ENCODE peak calls at places on chromosomes 13 and 19, in six cellular contexts. O, N, E, C, K and T are unnamed samples.

GRCh38 chr13:93118081-93118615 is 108.5 kb upstream of the GPC6 start:
- DNase-seq in K (no peak), N (no peak), E (no peak), C (no peak), O (no peak), T (no peak)

GRCh38 chr13:60745343-60745742 is 348.3 kb downstream of the TDRD3 start:
- DNase-seq in C (no peak), E (no peak), O (no peak), K (no peak), N (no peak), T (no peak)

GRCh38 chr19:14563989-14564650 is 7.7 kb downstream of the NDUFB7 start:
- DNase-seq in N (peak; percentile 65), O (no peak), K (no peak), E (peak; percentile 90), C (peak; percentile 89), T (peak; percentile 82)

GRCh38 chr19:55546822-55547614 is 1.7 kb upstream of the SBK3 start:
- DNase-seq in C (no peak), K (no peak), E (peak; percentile 80), N (no peak), O (peak; percentile 35), T (no peak)

GRCh38 chr13:107251321-107251720 is 683.4 kb upstream of the ARGLU1 start:
- DNase-seq in E (no peak), O (no peak), N (no peak), K (no peak), C (no peak), T (no peak)

GRCh38 chr19:46015080-46015960 is 7.5 kb downstream of the PGLYRP1 start:
- DNase-seq in N (peak; percentile 49), O (no peak), K (no peak), E (no peak), C (peak; percentile 93), T (peak; percentile 62)

GRCh38 chr19:46924874-46925547 is 64.2 kb downstream of the ARHGAP35 start:
- DNase-seq in N (peak; percentile 34), O (no peak), E (peak; percentile 76), K (no peak), C (no peak), T (peak; percentile 30)

GRCh38 chr13:109744512-109745051 is 41.8 kb downstream of the IRS2 start:
- DNase-seq in N (no peak), C (no peak), K (no peak), O (no peak), E (peak; percentile 51), T (no peak)

GRCh38 chr19:38049105-38049649 is 142.2 kb downstream of the SIPA1L3 start:
- DNase-seq in E (no peak), O (no peak), K (peak; percentile 93), N (peak; percentile 47), C (no peak), T (peak; percentile 51)

GRCh38 chr19:21082011-21082975 is at the start of gene ZNF714:
- DNase-seq in N (peak; percentile 39), C (peak; percentile 86), K (peak; percentile 79), O (peak; percentile 97), E (peak; percentile 97), T (peak; percentile 66)

GRCh38 chr13:45658586-45659235 is 43.2 kb upstream of the ERICH6B start:
- DNase-seq in C (no peak), K (no peak), O (no peak), N (no peak), E (no peak), T (no peak)

GRCh38 chr19:13055213-13056051 is 47.2 kb downstream of the LYL1 start:
- DNase-seq in E (no peak), O (no peak), K (no peak), C (peak; percentile 80), N (no peak), T (no peak)

GRCh38 chr19:40006273-40006691 is 9.4 kb downstream of the ZNF546 start:
- DNase-seq in E (peak; percentile 86), O (no peak), K (no peak), N (no peak), C (no peak), T (no peak)

GRCh38 chr13:72643339-72643989 is 84.0 kb downstream of the MZT1 start:
- DNase-seq in K (no peak), O (peak; percentile 41), C (peak; percentile 63), N (peak; percentile 2), E (peak; percentile 40), T (peak; percentile 2)

GRCh38 chr19:6269101-6269886 is 10.5 kb downstream of the MLLT1 start:
- DNase-seq in E (no peak), K (no peak), N (no peak), C (no peak), O (no peak), T (no peak)

GRCh38 chr13:57665471-57665870 is 33.9 kb downstream of the PCDH17 start:
- DNase-seq in E (no peak), N (no peak), O (no peak), K (no peak), C (no peak), T (no peak)

GRCh38 chr19:6108721-6109633 is 1.3 kb downstream of the RFX2 start:
- DNase-seq in E (peak; percentile 73), O (no peak), N (no peak), C (peak; percentile 54), K (no peak), T (no peak)

GRCh38 chr19:5432687-5433086 is 22.5 kb upstream of the ZNRF4 start:
- DNase-seq in N (no peak), E (no peak), K (no peak), C (no peak), O (no peak), T (no peak)

GRCh38 chr13:98346904-98347636 is 170.0 kb upstream of the RNF113B start:
- DNase-seq in N (no peak), K (no peak), E (no peak), O (no peak), C (no peak), T (no peak)

GRCh38 chr13:19587635-19588300 is 26.4 kb upstream of the TPTE2 start:
- DNase-seq in C (no peak), E (peak; percentile 47), K (no peak), O (peak; percentile 70), N (no peak), T (no peak)

GRCh38 chr19:38730731-38731589 is 13.3 kb downstream of the CAPN12 start:
- DNase-seq in E (no peak), C (no peak), K (no peak), N (no peak), O (no peak), T (no peak)

GRCh38 chr13:97321101-97321500 is 99.0 kb downstream of the MBNL2 start:
- DNase-seq in C (no peak), E (peak; percentile 16), K (no peak), N (no peak), O (no peak), T (no peak)

GRCh38 chr13:94233831-94234230 is 245.7 kb downstream of the DCT start:
- DNase-seq in N (no peak), O (no peak), K (no peak), E (no peak), C (no peak), T (no peak)

GRCh38 chr13:101211261-101211660 is 205.0 kb downstream of the NALCN start:
- DNase-seq in E (no peak), C (no peak), N (no peak), O (no peak), K (no peak), T (no peak)
- TF ChIP-seq TAF1 in E (no peak), C (no peak), N (no peak), O (no peak), K (no peak), T (no peak)

DNA sequence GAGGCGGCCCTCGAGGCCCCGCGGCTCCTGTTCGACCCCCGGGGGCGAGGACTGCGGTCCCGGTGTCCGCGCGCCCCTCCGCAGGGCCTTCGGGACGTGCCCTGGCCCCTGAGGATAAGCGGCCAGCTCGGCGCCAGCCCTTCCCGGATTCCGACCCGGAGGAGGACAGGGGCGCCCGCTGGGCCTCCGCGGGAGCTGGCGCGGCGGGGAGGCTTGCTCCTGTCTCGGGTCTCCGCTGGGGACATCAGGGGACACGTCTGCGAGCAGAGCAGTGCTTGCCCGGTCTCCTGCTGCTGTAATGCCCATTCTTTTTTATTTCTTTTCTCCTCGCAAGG is 828 bp downstream of the B3GLCT start:
- DNase-seq in O (peak; percentile 24), K (no peak), C (peak; percentile 59), E (peak; percentile 48), N (peak; percentile 22), T (no peak)
- TF ChIP-seq POLR2A in O (no peak), K (no peak), C (no peak), E (no peak), N (no peak), T (no peak)

GRCh38 chr19:52170863-52171320 is 529 bp downstream of the ZNF836 start:
- DNase-seq in O (no peak), C (peak; percentile 73), N (peak; percentile 23), E (no peak), K (no peak), T (peak; percentile 25)
- TF ChIP-seq TAF1 in O (no peak), C (no peak), N (no peak), E (no peak), K (no peak), T (no peak)

GRCh38 chr19:18418725-18419194 is 438 bp upstream of the SSBP4 start:
- DNase-seq in E (peak; percentile 76), K (no peak), N (no peak), O (no peak), C (no peak), T (no peak)

GRCh38 chr19:18420931-18421330 is 1.7 kb downstream of the SSBP4 start:
- DNase-seq in N (no peak), O (no peak), C (no peak), E (no peak), K (no peak), T (no peak)

GRCh38 chr19:18418034-18418724 is 1.0 kb upstream of the SSBP4 start:
- DNase-seq in E (peak; percentile 74), K (no peak), N (no peak), O (no peak), C (no peak), T (no peak)

GRCh38 chr19:18419699-18420460 is 682 bp downstream of the SSBP4 start:
- DNase-seq in E (peak; percentile 59), N (no peak), K (no peak), C (no peak), O (peak; percentile 55), T (no peak)

DNA sequence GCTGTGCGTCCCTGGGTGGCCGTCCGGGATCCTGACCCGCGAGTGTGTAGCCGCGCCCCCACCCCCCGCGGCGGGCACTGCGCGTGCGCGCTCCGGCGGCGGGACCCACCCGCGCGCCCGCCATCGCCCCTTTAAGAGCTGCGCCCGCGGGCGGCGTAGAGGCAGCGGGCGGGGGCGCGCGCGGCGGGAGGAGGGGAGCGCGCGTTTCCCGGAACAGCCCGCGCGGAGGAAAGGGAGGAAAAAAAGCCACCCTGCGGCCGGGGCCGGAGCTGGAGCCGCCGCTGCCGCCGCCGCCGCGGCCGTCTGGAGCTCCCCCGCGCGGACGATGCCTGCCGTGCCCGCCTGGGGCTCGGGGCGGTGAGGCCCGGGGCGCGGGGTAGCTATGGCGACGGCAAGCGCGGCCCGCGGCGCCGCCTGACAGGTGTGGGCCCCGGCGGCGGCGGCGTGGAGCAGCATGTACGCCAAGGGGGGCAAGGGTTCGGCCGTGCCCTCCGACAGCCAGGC is at the start of gene SSBP4:
- DNase-seq in E (peak; percentile 93), O (peak; percentile 66), N (peak; percentile 92), K (no peak), C (peak; percentile 87), T (peak; percentile 88)
- TF ChIP-seq POLR2A in E (no peak), O (no peak), N (peak; percentile 9), K (no peak), C (no peak), T (no peak)